ENCODE peak calls at places on chromosomes 4 and X, in four cellular contexts. D, Y, O and A are unnamed samples.
A peak's percentile ranks its signal among the peaks of the same experiment; 100 is the strongest.

GRCh38 chrX:150405576-150405975 is 42.5 kb downstream of the MAMLD1 start:
- DNase-seq in Y (peak; percentile 14), O (no peak), D (peak; percentile 22), A (no peak)

GRCh38 chr4:151940926-151941617 is 180.3 kb upstream of the GATB start:
- DNase-seq in D (no peak), Y (no peak), O (no peak), A (no peak)

GRCh38 chr4:141132689-141133145 is 552 bp downstream of the RNF150 start:
- DNase-seq in D (peak; percentile 71), O (peak; percentile 71), Y (no peak), A (peak; percentile 62)

GRCh38 chr4:66741081-66741480 is 804.2 kb downstream of the CENPC start:
- DNase-seq in O (no peak), Y (peak; percentile 78), D (no peak), A (no peak)

GRCh38 chr4:19381068-19381467 is 870.6 kb upstream of the SLIT2 start:
- DNase-seq in Y (peak; percentile 81), O (no peak), D (no peak), A (no peak)

GRCh38 chrX:69365349-69365748 is 138.8 kb upstream of the NALF2 start:
- DNase-seq in D (no peak), O (no peak), Y (no peak), A (no peak)

GRCh38 chr4:108097990-108098553 is 70.7 kb downstream of the LEF1 start:
- DNase-seq in D (no peak), O (no peak), Y (no peak), A (no peak)

GRCh38 chrX:45295587-45295986 is 94.9 kb upstream of the DIPK2B start:
- DNase-seq in D (peak; percentile 77), Y (peak; percentile 64), O (no peak), A (peak; percentile 52)

GRCh38 chrX:46935295-46935694 is 23.1 kb downstream of the JADE3 start:
- DNase-seq in O (no peak), D (no peak), Y (no peak), A (no peak)

GRCh38 chr4:78031457-78031856 is 25.7 kb upstream of the FRAS1 start:
- DNase-seq in O (no peak), Y (no peak), D (no peak), A (no peak)

GRCh38 chr4:189046642-189047041 is 894.0 kb upstream of the FRG1 start:
- DNase-seq in Y (no peak), O (no peak), D (no peak), A (no peak)

GRCh38 chr4:161121451-161121850 is 1042.3 kb downstream of the FSTL5 start:
- DNase-seq in D (no peak), O (no peak), Y (no peak), A (peak; percentile 5)

DNA sequence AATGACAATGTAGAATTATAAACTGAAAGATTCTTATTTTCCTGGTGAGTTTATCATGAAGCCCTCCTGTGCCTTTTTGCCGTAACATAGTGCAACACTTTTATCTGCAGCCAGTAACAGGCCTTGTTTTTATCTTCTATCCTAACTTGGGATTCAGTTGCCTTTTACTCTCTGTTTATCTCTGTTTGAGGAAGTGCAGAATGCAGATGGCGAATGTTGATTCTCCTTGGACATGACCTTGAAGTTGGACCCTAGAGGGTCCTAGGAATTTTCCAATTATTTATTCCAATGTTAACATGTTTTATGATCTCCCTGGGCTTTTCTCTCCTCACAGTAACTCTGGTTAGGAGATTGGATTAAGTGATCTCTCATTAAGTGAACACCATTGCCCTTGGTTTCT is 165.0 kb downstream of the FMR1NB start:
- DNase-seq in O (no peak), Y (no peak), D (no peak), A (no peak)
- H3K9me3 ChIP-seq in O (no peaks in the 10 kb centered on the region), Y (no peaks in the 10 kb centered on the region), D (no peaks in the 10 kb centered on the region), A (no peaks in the 10 kb centered on the region)

DNA sequence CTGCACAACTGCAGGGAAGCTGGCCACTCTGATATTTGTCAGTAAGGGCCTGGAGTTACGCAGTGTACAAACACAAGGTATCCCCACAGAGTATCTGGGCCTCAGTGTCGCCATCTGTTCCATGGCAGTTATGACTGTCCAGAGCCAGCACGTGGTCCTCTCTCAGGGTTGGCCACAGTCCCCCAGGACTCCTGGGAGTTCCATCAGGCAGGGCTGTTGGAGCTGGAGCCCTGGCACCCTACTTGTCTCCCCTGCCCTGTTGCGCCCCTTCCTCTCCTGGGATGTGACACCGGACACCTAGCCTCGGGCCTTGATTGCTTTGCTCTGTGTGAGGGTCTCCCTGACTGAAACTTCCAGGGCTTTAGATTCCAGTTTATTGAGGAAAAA is 8.4 kb downstream of the HTRA3 start:
- DNase-seq in Y (no peak), D (no peak), O (peak; percentile 41), A (no peak)
- H3K4me1 ChIP-seq in Y (peaks cover 24% of the 10 kb centered on the region), D (no peaks in the 10 kb centered on the region), O (peaks cover 3% of the 10 kb centered on the region), A (peaks cover 18% of the 10 kb centered on the region)

DNA sequence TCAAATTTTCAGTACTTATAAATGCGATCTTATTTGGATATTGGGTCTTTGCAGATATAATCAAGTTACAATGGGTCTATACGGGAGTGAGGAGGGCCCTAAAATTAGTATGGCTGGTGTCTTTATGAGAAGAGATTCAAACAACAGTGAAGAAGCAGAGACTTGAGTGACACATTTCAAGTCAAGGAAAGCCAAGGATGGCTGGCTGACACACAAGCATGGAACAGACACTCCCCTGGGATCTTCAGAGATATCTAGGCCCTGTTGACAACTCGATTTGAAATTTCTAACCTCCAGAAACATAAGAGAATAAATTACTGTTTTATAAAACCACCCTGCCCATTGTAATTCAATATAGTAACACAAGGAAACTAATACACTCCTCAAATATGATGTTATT is 1886.0 kb upstream of the PCDH7 start:
- DNase-seq in Y (no peak), O (no peak), D (no peak), A (no peak)
- H3K9me3 ChIP-seq in Y (no peaks in the 10 kb centered on the region), O (no peaks in the 10 kb centered on the region), D (no peaks in the 10 kb centered on the region), A (no peaks in the 10 kb centered on the region)

GRCh38 chr4:2713337-2713736 is 42.8 kb downstream of the TNIP2 start:
- DNase-seq in D (no peak), Y (no peak), O (no peak), A (no peak)

GRCh38 chr4:2714918-2715317 is 41.2 kb downstream of the TNIP2 start:
- DNase-seq in Y (no peak), O (no peak), D (no peak), A (no peak)

GRCh38 chr4:2715426-2715825 is 40.7 kb downstream of the TNIP2 start:
- DNase-seq in Y (no peak), O (no peak), D (no peak), A (no peak)

GRCh38 chr4:2714071-2714770 is 41.9 kb downstream of the TNIP2 start:
- DNase-seq in Y (no peak), D (no peak), O (no peak), A (no peak)

DNA sequence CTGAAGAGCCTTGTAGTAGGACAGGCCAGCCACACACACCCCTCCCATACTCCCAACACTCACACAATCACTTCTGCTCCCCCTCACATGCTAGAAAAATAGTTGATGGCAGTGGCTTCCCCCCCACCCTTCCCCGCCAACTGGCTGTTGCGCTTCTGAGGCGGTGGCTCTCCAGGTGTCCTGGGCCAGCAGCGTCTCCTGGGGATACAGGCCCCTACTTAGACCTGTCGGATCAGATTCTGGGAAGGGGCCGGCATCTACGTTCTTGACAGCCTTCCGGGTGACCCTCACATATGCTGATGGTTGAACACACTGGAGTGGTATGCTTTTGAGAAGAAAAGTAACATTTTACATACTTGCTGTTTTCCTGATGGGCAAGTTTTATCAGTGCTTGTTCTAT is 39.9 kb downstream of the TNIP2 start:
- DNase-seq in D (no peak), O (no peak), Y (no peak), A (no peak)
- H3K4me1 ChIP-seq in D (peaks cover 5% of the 10 kb centered on the region), O (peaks cover 13% of the 10 kb centered on the region), Y (no peaks in the 10 kb centered on the region), A (no peaks in the 10 kb centered on the region)

GRCh38 chrX:138765061-138765460 is 53.5 kb upstream of the FGF13 start:
- DNase-seq in D (no peak), Y (peak; percentile 41), O (no peak), A (no peak)

GRCh38 chrX:138775501-138775900 is 64.0 kb upstream of the FGF13 start:
- DNase-seq in O (no peak), D (no peak), Y (peak; percentile 74), A (no peak)

GRCh38 chrX:138771042-138771441 is 59.5 kb upstream of the FGF13 start:
- DNase-seq in O (no peak), D (no peak), Y (no peak), A (no peak)

DNA sequence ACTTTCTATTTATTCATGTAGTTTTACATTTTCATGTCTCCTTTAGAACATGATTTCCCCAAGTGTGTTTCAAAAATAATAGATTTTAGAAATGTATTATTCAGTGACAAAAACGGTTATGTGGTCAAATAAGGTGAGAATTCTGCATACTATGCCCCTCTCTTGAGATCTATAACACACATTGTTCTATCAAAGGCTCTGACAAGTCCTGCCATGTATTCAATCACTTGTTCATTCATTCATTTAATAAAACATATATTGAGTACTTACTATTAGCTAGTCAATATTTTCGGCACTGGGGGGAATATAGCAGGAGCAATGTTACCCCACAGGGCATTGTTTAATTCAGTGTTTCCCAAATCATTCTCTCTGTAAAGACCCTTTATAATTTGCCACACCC is 58.4 kb upstream of the FGF13 start:
- DNase-seq in O (no peak), D (no peak), Y (no peak), A (no peak)
- H3K9me3 ChIP-seq in O (no peaks in the 10 kb centered on the region), D (no peaks in the 10 kb centered on the region), Y (no peaks in the 10 kb centered on the region), A (no peaks in the 10 kb centered on the region)

GRCh38 chrX:73213734-73214133 is 917 bp downstream of the NAP1L2 start:
- DNase-seq in Y (peak; percentile 13), O (no peak), D (no peak), A (no peak)
- H3K4me1 ChIP-seq in Y (peaks cover 10% of the 10 kb centered on the region), O (no peaks in the 10 kb centered on the region), D (no peaks in the 10 kb centered on the region), A (no peaks in the 10 kb centered on the region)

GRCh38 chrX:33974676-33975075 is 157.4 kb downstream of the FAM47A start:
- DNase-seq in D (no peak), O (no peak), Y (no peak), A (no peak)
- H3K9me3 ChIP-seq in D (no peaks in the 10 kb centered on the region), O (no peaks in the 10 kb centered on the region), Y (no peaks in the 10 kb centered on the region), A (no peaks in the 10 kb centered on the region)

GRCh38 chr4:75904086-75904485 is 1.8 kb upstream of the PPEF2 start:
- DNase-seq in D (no peak), Y (no peak), O (no peak), A (no peak)
- H3K4me1 ChIP-seq in D (peaks cover 6% of the 10 kb centered on the region), Y (peaks cover 5% of the 10 kb centered on the region), O (no peaks in the 10 kb centered on the region), A (peaks cover 8% of the 10 kb centered on the region)